ENCODE peak calls at places on chromosome 14, in seven cellular contexts. K is body of pancreas, S is OCI-LY7, R is neural progenitor cell, U is stomach, N is sigmoid colon, G is mucosa of descending colon. H is an unnamed sample. For H3K36me3, the result is how much of the 10 kb centered on the place peaks cover.

GRCh38 chr14:77022219-77022852 is 6.2 kb downstream of the IRF2BPL start:
- DNase-seq in K (no peak), S (no peak), R (no peak), U (no peak), N (no peak), G (no peak), H (peak)

GRCh38 chr14:66074546-66074945 is 411.6 kb upstream of the CCDC196 start:
- DNase-seq in K (no peak), S (no peak), R (peak), U (no peak), N (no peak), G (no peak), H (no peak)

GRCh38 chr14:65101631-65102440 is 481 bp downstream of the MAX start:
- DNase-seq in K (no peak), S (peak), R (peak), U (peak), N (no peak), G (peak), H (no peak)

GRCh38 chr14:23362200-23362599 is 2.8 kb downstream of the EFS start:
- DNase-seq in K (no peak), S (no peak), R (no peak), U (no peak), N (no peak), G (no peak), H (no peak)

GRCh38 chr14:24605435-24606190 is 3.9 kb downstream of the GZMH start:
- DNase-seq in K (peak), S (peak), R (peak), U (peak), N (no peak), G (no peak), H (peak)

GRCh38 chr14:91519239-91520036 is 9.3 kb upstream of the PPP4R3A start:
- DNase-seq in K (no peak), S (no peak), R (no peak), U (no peak), N (no peak), G (no peak), H (no peak)

GRCh38 chr14:104298458-104298857 is 160.1 kb downstream of the KIF26A start:
- DNase-seq in K (no peak), S (no peak), R (no peak), U (no peak), N (peak), G (peak), H (no peak)

GRCh38 chr14:104206281-104206904 is 68.0 kb downstream of the KIF26A start:
- DNase-seq in K (no peak), S (no peak), R (peak), U (peak), N (no peak), G (peak), H (no peak)

GRCh38 chr14:57051633-57052032 is 217.1 kb downstream of the EXOC5 start:
- DNase-seq in K (no peak), S (no peak), R (peak), U (no peak), N (no peak), G (no peak), H (no peak)

GRCh38 chr14:52190532-52190931 is 77.0 kb upstream of the PTGDR start:
- DNase-seq in K (no peak), S (no peak), R (no peak), U (no peak), N (no peak), G (no peak), H (no peak)

GRCh38 chr14:90518941-90519256 is 122.1 kb downstream of the CALM1 start:
- DNase-seq in K (peak), S (peak), R (peak), U (peak), N (no peak), G (no peak), H (peak)

GRCh38 chr14:103699901-103700752 is 15.1 kb downstream of the XRCC3 start:
- DNase-seq in K (no peak), S (no peak), R (no peak), U (no peak), N (no peak), G (peak), H (no peak)

GRCh38 chr14:73743431-73743931 is 29.3 kb upstream of the PNMA1 start:
- DNase-seq in K (peak), S (peak), R (no peak), U (no peak), N (peak), G (peak), H (peak)

GRCh38 chr14:70358631-70359030 is 852 bp downstream of the COX16 start:
- DNase-seq in K (no peak), S (no peak), R (no peak), U (no peak), N (no peak), G (no peak), H (no peak)

GRCh38 chr14:99026471-99026870 is 245.5 kb downstream of the BCL11B start:
- DNase-seq in K (no peak), S (peak), R (no peak), U (no peak), N (no peak), G (no peak), H (no peak)

GRCh38 chr14:23284654-23285529 is 1.0 kb downstream of the HOMEZ start:
- DNase-seq in K (no peak), S (peak), R (no peak), U (no peak), N (no peak), G (no peak), H (no peak)

GRCh38 chr14:100679170-100679569 is 47.5 kb upstream of the DLK1 start:
- DNase-seq in K (no peak), S (no peak), R (no peak), U (no peak), N (no peak), G (no peak), H (no peak)

GRCh38 chr14:59438148-59438766 is 26.9 kb downstream of the GPR135 start:
- DNase-seq in K (no peak), S (no peak), R (no peak), U (no peak), N (no peak), G (no peak), H (no peak)

GRCh38 chr14:104536942-104537612 is 42.5 kb upstream of the C14orf180 start:
- DNase-seq in K (no peak), S (no peak), R (no peak), U (no peak), N (peak), G (peak), H (no peak)

GRCh38 chr14:100246136-100246535 is 7.2 kb downstream of the YY1 start:
- DNase-seq in K (peak), S (no peak), R (no peak), U (no peak), N (no peak), G (no peak), H (no peak)

GRCh38 chr14:95519699-95520098 is 3.2 kb upstream of the SYNE3 start:
- DNase-seq in K (peak), S (peak), R (no peak), U (peak), N (peak), G (peak), H (peak)

GRCh38 chr14:71143391-71144290 is 236.4 kb downstream of the PCNX1 start:
- DNase-seq in K (peak), S (no peak), R (no peak), U (no peak), N (no peak), G (no peak), H (no peak)

GRCh38 chr14:93997082-93997481 is at the start of gene CCDC197:
- DNase-seq in K (no peak), S (no peak), R (no peak), U (no peak), N (no peak), G (no peak), H (no peak)

GRCh38 chr14:85316701-85317100 is 213.2 kb upstream of the FLRT2 start:
- DNase-seq in K (no peak), S (no peak), R (no peak), U (no peak), N (no peak), G (no peak), H (no peak)

GRCh38 chr14:104116544-104117340 is 21.6 kb upstream of the KIF26A start:
- DNase-seq in K (peak), S (no peak), R (peak), U (peak), N (no peak), G (peak), H (no peak)

GRCh38 chr14:37559386-37559785 is 35.7 kb downstream of the FOXA1 start:
- DNase-seq in K (no peak), S (no peak), R (no peak), U (no peak), N (no peak), G (no peak), H (no peak)

GRCh38 chr14:50447491-50447890 is 50.8 kb upstream of the CDKL1 start:
- DNase-seq in K (no peak), S (no peak), R (no peak), U (no peak), N (no peak), G (no peak), H (no peak)

GRCh38 chr14:100372357-100373048 is 49.4 kb downstream of the SLC25A47 start:
- DNase-seq in K (no peak), S (no peak), R (peak), U (no peak), N (no peak), G (no peak), H (no peak)

GRCh38 chr14:68782091-68782981 is 10.5 kb downstream of the ZFP36L1 start:
- DNase-seq in K (no peak), S (no peak), R (no peak), U (peak), N (peak), G (no peak), H (no peak)

GRCh38 chr14:73787760-73788508 is 63.7 kb upstream of the PTGR2 start:
- DNase-seq in K (no peak), S (peak), R (peak), U (no peak), N (peak), G (no peak), H (no peak)

GRCh38 chr14:100193417-100194357 is 34.2 kb upstream of the DEGS2 start:
- DNase-seq in K (peak), S (peak), R (peak), U (no peak), N (no peak), G (no peak), H (no peak)

GRCh38 chr14:77598366-77599050 is 17.9 kb downstream of the SPTLC2 start:
- DNase-seq in K (no peak), S (no peak), R (no peak), U (no peak), N (no peak), G (no peak), H (no peak)

GRCh38 chr14:22412936-22413411 is 176.1 kb downstream of the DAD1 start:
- DNase-seq in K (no peak), S (no peak), R (peak), U (no peak), N (no peak), G (no peak), H (no peak)

GRCh38 chr14:21852061-21852664 is 178.5 kb upstream of the OR4E1 start:
- DNase-seq in K (peak), S (peak), R (peak), U (peak), N (no peak), G (no peak), H (no peak)

DNA sequence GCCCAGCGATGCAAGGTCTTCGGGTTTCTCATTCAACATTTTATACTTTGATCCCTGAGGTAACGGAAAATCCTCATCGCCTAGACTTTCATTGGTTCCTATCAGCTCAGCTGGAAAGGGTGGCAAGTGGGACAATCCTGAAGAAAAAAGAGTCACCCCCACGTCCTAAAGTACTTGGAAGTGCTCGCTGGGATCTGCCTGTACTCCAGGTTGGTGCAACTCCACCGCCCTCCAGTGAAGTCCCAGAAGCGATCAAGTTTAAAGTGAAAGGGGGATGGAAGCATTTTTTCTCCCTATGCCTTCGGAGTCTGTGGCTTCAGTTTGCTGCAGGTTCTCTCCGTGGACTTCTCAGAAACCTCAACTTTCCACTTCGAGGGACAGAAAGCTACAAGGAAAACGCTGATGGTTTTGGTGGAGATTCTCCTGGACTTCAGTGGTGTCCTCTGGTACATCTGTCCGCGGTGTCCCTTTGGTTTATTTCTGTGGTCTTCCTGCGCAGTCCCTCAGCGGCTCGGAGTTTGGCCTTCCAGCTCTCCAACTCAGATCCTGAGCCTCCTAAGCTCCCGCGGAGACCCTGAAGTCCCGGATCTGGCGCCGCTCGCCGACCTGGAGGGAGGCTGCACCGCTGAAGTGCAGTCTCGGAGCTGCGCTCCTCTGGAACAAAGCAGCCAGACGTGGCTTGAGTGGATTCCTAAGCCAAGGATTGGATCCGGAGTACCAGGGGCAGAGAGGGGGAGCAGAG is 1.7 kb upstream of the LRFN5 start:
- DNase-seq in K (peak), S (no peak), R (peak), U (no peak), N (peak), G (peak), H (no peak)
- H3K4me3 ChIP-seq in K (no peak), S (no peak), R (peak), U (peak), N (peak), G (no peak), H (no peak)

DNA sequence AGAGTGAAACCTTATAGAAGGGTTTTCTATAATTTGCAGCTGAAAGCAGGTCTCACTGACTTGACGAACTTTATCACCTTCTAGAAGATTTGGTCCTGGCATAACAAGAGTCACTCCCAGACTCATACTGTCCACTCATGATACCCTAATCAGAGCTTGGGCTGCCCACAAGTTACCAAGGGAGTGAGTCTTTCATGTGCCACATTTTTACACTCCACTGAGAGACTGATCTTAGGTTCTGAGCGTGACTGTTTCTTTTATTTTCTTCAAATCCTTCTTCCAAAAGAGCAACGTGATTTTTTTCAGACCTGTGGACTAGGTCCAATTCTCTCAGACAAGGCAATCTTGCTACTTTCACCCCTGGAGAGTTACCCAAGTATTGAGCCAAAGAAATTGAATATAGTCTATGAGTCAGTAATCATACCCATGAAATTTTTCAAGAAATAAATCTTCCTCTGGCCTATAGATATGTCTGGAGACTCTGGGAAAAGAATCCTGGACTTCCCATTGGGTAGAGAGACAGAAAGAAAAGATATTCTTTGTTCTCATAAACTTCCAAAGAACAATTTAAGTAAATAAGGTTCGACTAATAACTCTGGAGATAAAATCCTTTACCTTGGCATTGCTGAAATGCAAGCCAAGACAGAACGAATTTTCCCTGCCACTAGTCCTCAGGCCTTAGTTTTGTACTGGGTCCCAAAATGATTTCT is 26.9 kb downstream of the SIX1 start:
- DNase-seq in K (no peak), S (no peak), R (no peak), U (no peak), N (no peak), G (no peak), H (no peak)
- TF ChIP-seq CTCF in K (no peak), S (no peak), R (no peak), U (no peak), N (no peak), G (no peak), H (no peak)

GRCh38 chr14:102012336-102012735 is 48.0 kb downstream of the DYNC1H1 start:
- DNase-seq in K (no peak), S (no peak), R (no peak), U (no peak), N (no peak), G (no peak), H (no peak)

GRCh38 chr14:102008891-102009290 is 44.5 kb downstream of the DYNC1H1 start:
- DNase-seq in K (no peak), S (no peak), R (no peak), U (no peak), N (no peak), G (no peak), H (no peak)

GRCh38 chr14:102011631-102012030 is 47.3 kb downstream of the DYNC1H1 start:
- DNase-seq in K (no peak), S (no peak), R (no peak), U (no peak), N (no peak), G (no peak), H (no peak)

GRCh38 chr14:102005336-102005735 is 41.0 kb downstream of the DYNC1H1 start:
- DNase-seq in K (no peak), S (no peak), R (no peak), U (no peak), N (no peak), G (no peak), H (no peak)

GRCh38 chr14:102007916-102008418 is 43.6 kb downstream of the DYNC1H1 start:
- DNase-seq in K (no peak), S (no peak), R (peak), U (no peak), N (no peak), G (no peak), H (no peak)
- H3K36me3 ChIP-seq in K (half or more), S (half or more), R (under half), U (half or more), N (half or more), G (under half), H (under half)

GRCh38 chr14:20799955-20800544 is 2.6 kb downstream of the RNASE1 start:
- DNase-seq in K (peak), S (no peak), R (peak), U (peak), N (peak), G (no peak), H (no peak)

GRCh38 chr14:20802341-20803084 is at the start of gene RNASE1:
- DNase-seq in K (peak), S (no peak), R (no peak), U (peak), N (peak), G (no peak), H (no peak)

GRCh38 chr14:20803221-20803620 is 577 bp upstream of the RNASE1 start:
- DNase-seq in K (no peak), S (no peak), R (no peak), U (no peak), N (no peak), G (no peak), H (no peak)

GRCh38 chr14:20799444-20799843 is 3.2 kb downstream of the RNASE1 start:
- DNase-seq in K (peak), S (no peak), R (peak), U (no peak), N (no peak), G (no peak), H (no peak)

DNA sequence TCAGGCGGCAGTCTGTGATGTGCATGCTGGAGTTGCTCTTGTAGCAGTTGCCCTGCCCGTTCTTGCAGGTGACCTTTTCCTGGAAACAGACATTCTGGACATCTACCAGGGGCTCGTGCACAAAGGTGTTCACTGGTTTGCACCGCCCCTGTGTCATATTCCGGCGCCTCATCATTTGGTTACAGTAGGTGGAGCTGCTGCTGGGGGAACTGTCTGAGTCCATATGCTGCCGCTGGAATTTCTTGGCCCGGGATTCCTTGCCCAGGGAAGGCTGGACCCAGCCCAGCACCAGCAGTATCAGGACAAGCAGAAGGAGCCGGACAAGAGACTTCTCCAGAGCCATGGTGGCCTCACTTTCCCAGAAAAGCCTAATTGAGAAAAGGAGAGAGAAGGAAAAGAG is 918 bp downstream of the RNASE1 start:
- DNase-seq in K (peak), S (no peak), R (no peak), U (peak), N (no peak), G (no peak), H (no peak)
- H3K4me3 ChIP-seq in K (peak), S (no peak), R (no peak), U (peak), N (no peak), G (no peak), H (no peak)

DNA sequence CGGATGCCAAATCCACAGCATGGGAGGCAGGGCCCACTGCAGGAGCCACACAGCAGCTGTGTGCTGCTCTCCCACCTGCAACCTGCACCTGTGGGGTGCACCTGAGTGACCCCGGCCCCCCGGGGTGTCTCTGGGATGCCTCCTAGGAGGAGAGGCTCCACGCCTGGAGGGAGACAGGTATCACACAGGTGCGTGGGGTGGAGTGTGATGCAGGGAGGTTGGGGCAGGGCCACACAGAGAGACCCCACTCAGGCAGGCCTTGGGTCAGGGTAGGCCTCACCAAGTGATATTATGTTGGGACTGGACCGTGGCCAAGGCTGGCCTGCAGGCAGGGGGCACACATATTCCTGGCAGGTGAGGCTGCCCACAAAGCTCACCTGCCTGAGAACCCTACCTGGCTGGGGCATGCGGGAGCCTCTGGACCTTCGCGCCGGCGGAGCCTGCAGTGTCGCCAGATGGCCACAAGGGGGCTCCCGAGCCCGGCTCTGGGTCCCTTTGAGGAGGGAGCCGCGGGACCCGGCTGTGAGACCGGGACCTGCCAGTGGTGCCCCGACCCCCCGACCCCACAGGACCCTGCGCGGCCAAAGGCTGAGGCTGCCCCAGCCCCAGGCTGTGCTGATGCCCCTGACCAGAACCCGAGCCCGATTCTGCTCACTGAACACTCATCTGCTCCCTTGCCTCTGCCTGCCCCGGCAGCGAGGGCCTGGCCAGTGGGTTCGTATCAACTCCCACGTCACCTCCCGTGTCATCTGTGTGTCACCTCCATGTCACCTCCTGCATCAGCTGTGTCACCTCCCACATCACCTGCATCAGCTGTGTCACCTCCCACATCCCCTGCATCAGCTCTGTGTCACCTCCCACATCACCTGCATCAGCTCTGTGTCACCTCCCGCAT is 11.4 kb downstream of the TMEM121 start:
- DNase-seq in K (peak), S (peak), R (peak), U (peak), N (peak), G (peak), H (no peak)
- TF ChIP-seq CTCF in K (peak), S (peak), R (peak), U (peak), N (peak), G (peak), H (peak)

H was measured in GM06990.